ENCODE peak calls at places on chromosomes 6 and 20, in ten cellular contexts. B is GM23248; U is endothelial cell of umbilical vein; G is CD8-positive, alpha-beta memory T cell; N is stomach; L is fibroblast of lung; D is neuronal stem cell; W is NT2/D1; V is heart right ventricle; O is tibial nerve. K is an unnamed sample. For H3K27me3 and H3K9me3, the result is how much of the 10 kb centered on the place peaks cover.

GRCh38 chr20:63033635-63034510 is 27.1 kb upstream of the BHLHE23 start:
- DNase-seq in B (no peak), U (no peak), G (peak), N (no peak), L (no peak), D (no peak), W (no peak), V (peak), O (no peak), K (no peak)

GRCh38 chr20:59837623-59838394 is 95.6 kb downstream of the SYCP2 start:
- DNase-seq in B (no peak), U (no peak), G (no peak), N (no peak), L (no peak), D (no peak), W (no peak), V (no peak), O (no peak), K (no peak)

GRCh38 chr6:3013486-3013885 is 13.8 kb downstream of the NQO2 start:
- DNase-seq in B (peak), U (peak), G (no peak), N (peak), L (peak), D (no peak), W (no peak), V (peak), O (no peak), K (no peak)

GRCh38 chr6:39430968-39431523 is 108.5 kb upstream of the KCNK16 start:
- DNase-seq in B (peak), U (no peak), G (no peak), N (peak), L (no peak), D (no peak), W (no peak), V (peak), O (no peak), K (peak)

GRCh38 chr6:16514249-16514648 is 247.0 kb downstream of the ATXN1 start:
- DNase-seq in B (peak), U (peak), G (no peak), N (no peak), L (peak), D (no peak), W (no peak), V (no peak), O (peak), K (no peak)

GRCh38 chr20:34076952-34077351 is 35.1 kb downstream of the EIF2S2 start:
- DNase-seq in B (no peak), U (no peak), G (no peak), N (no peak), L (no peak), D (no peak), W (no peak), V (no peak), O (no peak), K (no peak)

GRCh38 chr6:158772851-158773371 is 46.3 kb downstream of the EZR start:
- DNase-seq in B (peak), U (no peak), G (peak), N (no peak), L (peak), D (no peak), W (no peak), V (no peak), O (no peak), K (no peak)

GRCh38 chr6:10351678-10352220 is 63.1 kb downstream of the TFAP2A start:
- DNase-seq in B (peak), U (no peak), G (no peak), N (no peak), L (no peak), D (no peak), W (no peak), V (no peak), O (no peak), K (no peak)

GRCh38 chr6:151317206-151317994 is 74.0 kb downstream of the ZBTB2 start:
- DNase-seq in B (peak), U (peak), G (no peak), N (no peak), L (peak), D (no peak), W (no peak), V (no peak), O (no peak), K (no peak)

GRCh38 chr6:1110935-1111334 is 201.0 kb upstream of the FOXQ1 start:
- DNase-seq in B (no peak), U (no peak), G (no peak), N (no peak), L (no peak), D (no peak), W (no peak), V (no peak), O (no peak), K (no peak)

GRCh38 chr6:1111361-1111760 is 200.5 kb upstream of the FOXQ1 start:
- DNase-seq in B (no peak), U (no peak), G (no peak), N (no peak), L (no peak), D (no peak), W (no peak), V (no peak), O (no peak), K (no peak)

GRCh38 chr6:1109134-1109533 is 202.8 kb upstream of the FOXQ1 start:
- DNase-seq in B (no peak), U (no peak), G (no peak), N (no peak), L (no peak), D (no peak), W (no peak), V (no peak), O (no peak), K (no peak)

GRCh38 chr6:1108198-1108597 is 203.7 kb upstream of the FOXQ1 start:
- DNase-seq in B (no peak), U (no peak), G (no peak), N (no peak), L (no peak), D (no peak), W (no peak), V (no peak), O (no peak), K (no peak)

DNA sequence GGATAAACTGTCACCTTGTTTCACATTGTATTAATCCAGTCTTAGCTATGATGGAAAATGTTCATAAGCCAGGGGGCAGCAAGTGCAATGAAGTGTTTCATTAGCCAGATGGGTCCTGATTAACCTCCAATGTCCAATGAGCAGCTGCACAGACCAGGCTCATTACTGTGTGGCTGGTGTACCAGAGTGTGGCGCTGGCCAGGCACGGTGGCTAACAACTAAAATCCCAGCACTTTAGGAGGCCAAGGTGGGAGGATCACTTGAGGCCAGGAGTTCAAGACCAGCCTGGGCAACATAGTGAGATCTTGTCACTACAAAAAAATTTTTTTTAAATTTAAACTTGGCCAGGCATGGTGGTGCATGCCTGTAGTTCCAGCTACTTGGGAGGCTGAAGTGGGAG is 201.7 kb upstream of the FOXQ1 start:
- DNase-seq in B (no peak), U (no peak), G (no peak), N (no peak), L (peak), D (no peak), W (no peak), V (no peak), O (no peak), K (no peak)
- H3K27me3 ChIP-seq in B (under half), U (under half), G (under half), N (under half), L (under half), D (under half), W (under half), V (under half), O (under half), K (under half)

DNA sequence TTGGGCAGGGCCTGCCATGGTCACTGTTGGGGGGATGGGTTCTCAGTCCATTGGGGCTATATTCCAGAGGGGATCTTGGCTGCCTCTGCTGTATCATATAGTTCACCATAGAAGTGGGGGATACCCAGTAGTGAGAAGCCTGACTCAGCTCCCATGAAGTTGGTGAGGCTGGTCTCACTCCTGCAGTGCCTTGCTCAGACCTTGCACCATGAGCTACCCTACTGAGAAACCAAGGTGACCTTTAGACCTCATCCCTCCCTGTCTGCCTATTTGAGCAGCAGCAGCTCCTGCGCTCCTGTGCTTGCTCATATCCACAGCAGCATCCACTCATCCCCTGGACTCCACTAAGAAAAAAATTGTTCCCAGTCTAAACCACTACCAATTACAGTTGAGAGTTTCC is 56.0 kb upstream of the HEY2 start:
- DNase-seq in B (no peak), U (no peak), G (no peak), N (no peak), L (no peak), D (no peak), W (no peak), V (no peak), O (no peak), K (no peak)
- H3K9me3 ChIP-seq in B (under half), U (under half), G (under half), N (under half), L (under half), D (under half), W (under half), V (under half), O (under half), K (under half)

GRCh38 chr6:140415266-140415665 is 1040.8 kb upstream of the CITED2 start:
- DNase-seq in B (no peak), U (no peak), G (no peak), N (no peak), L (no peak), D (no peak), W (no peak), V (no peak), O (no peak), K (no peak)
- H3K27me3 ChIP-seq in B (under half), U (under half), G (under half), N (under half), L (under half), D (under half), W (under half), V (under half), O (under half), K (under half)

GRCh38 chr6:41258196-41258493 is 28.3 kb downstream of the TREM1 start:
- DNase-seq in B (no peak), U (no peak), G (no peak), N (no peak), L (no peak), D (no peak), W (no peak), V (no peak), O (no peak), K (no peak)

GRCh38 chr6:41263267-41263666 is 23.2 kb downstream of the TREM1 start:
- DNase-seq in B (no peak), U (no peak), G (no peak), N (no peak), L (no peak), D (no peak), W (no peak), V (no peak), O (no peak), K (no peak)

GRCh38 chr6:41257369-41258195 is 28.9 kb downstream of the TREM1 start:
- DNase-seq in B (no peak), U (peak), G (no peak), N (peak), L (peak), D (no peak), W (no peak), V (no peak), O (peak), K (no peak)

GRCh38 chr6:41266555-41266954 is 19.9 kb downstream of the TREM1 start:
- DNase-seq in B (no peak), U (no peak), G (no peak), N (no peak), L (no peak), D (no peak), W (no peak), V (no peak), O (no peak), K (no peak)

DNA sequence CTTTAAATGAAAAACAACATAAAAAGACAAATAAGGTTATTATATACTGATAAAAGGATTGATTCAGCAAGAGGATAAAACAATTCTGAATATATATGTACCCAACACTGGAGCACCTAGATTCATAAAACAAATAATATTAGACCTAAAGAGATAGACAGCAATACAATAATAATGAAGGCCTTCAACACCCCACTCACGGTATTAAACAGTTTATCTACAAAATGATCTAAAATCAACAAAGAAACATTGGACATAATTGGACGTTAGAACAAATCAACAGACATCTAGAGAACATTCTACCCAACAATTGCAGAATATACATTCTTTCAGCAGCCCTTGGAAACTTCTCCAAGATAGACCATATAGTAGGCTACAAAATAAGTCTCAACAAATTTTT is 24.1 kb downstream of the TREM1 start:
- DNase-seq in B (no peak), U (no peak), G (no peak), N (no peak), L (no peak), D (no peak), W (no peak), V (no peak), O (no peak), K (no peak)
- H3K9me3 ChIP-seq in B (under half), U (under half), G (under half), N (under half), L (under half), D (under half), W (under half), V (under half), O (under half), K (under half)

DNA sequence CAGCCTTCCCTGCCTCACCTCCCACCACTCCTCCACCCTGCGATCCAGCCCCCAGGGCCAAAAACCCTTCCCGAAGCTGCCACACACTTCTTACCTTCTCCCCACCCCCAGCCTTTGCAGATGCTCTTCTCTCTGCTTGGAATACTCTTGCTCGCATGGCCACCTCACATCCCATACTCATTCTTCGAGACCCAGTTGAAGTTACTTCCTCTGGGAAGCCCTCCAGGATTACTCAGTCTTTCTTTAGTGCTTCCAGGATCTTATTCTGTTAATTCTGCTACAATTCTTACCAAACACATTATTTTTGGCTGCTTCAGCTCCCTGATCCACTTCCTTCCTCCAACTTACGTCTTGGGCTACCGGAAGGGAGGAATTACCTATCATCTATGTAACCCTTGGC is 54.3 kb downstream of the CD40 start:
- DNase-seq in B (no peak), U (no peak), G (no peak), N (no peak), L (no peak), D (no peak), W (no peak), V (no peak), O (no peak), K (no peak)
- H3K27me3 ChIP-seq in B (under half), U (under half), G (under half), N (half or more), L (under half), D (under half), W (under half), V (under half), O (under half), K (under half)

GRCh38 chr6:167226791-167227190 is 64.3 kb upstream of the UNC93A start:
- DNase-seq in B (no peak), U (no peak), G (no peak), N (no peak), L (no peak), D (no peak), W (no peak), V (no peak), O (no peak), K (no peak)

GRCh38 chr6:167219967-167220512 is 62.3 kb upstream of the GPR31 start:
- DNase-seq in B (no peak), U (no peak), G (no peak), N (no peak), L (no peak), D (no peak), W (no peak), V (no peak), O (no peak), K (no peak)

GRCh38 chr6:167225903-167226508 is 65.1 kb upstream of the UNC93A start:
- DNase-seq in B (no peak), U (peak), G (no peak), N (no peak), L (no peak), D (no peak), W (no peak), V (no peak), O (no peak), K (no peak)

GRCh38 chr6:167221408-167222201 is 63.8 kb upstream of the GPR31 start:
- DNase-seq in B (no peak), U (no peak), G (no peak), N (no peak), L (no peak), D (no peak), W (no peak), V (no peak), O (no peak), K (no peak)
- H3K9me3 ChIP-seq in B (under half), U (under half), G (under half), N (under half), L (under half), D (under half), W (under half), V (under half), O (under half), K (under half)

DNA sequence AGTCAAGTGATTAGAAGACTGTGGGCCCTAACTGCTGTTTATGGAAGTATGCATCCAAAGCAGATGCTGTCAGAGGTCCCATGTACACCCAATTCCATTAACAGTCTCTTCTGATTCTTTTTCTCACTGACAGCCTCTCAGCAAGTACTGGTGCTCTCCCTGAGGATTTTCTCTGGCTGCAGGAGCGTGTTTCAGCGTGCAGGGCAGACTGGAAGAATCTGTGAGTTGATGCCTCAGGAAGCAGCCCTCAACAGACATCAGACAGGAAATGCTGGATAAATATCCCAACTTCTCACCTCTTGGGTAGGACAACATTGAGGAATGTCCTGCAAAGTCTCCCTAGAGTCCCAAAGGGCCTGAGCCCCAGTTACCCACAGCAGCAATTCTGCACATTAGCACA is 40.8 kb downstream of the ANKEF1 start:
- DNase-seq in B (no peak), U (peak), G (no peak), N (no peak), L (no peak), D (no peak), W (no peak), V (no peak), O (no peak), K (no peak)
- H3K27me3 ChIP-seq in B (under half), U (under half), G (under half), N (under half), L (under half), D (under half), W (under half), V (under half), O (under half), K (under half)

GRCh38 chr6:169977434-169978265 is 226.2 kb downstream of the ERMARD start:
- DNase-seq in B (no peak), U (no peak), G (peak), N (no peak), L (no peak), D (no peak), W (no peak), V (no peak), O (no peak), K (no peak)

GRCh38 chr6:169974663-169975062 is 223.2 kb downstream of the ERMARD start:
- DNase-seq in B (no peak), U (no peak), G (peak), N (no peak), L (no peak), D (no peak), W (no peak), V (peak), O (no peak), K (no peak)

GRCh38 chr6:169975286-169975685 is 223.9 kb downstream of the ERMARD start:
- DNase-seq in B (no peak), U (no peak), G (no peak), N (no peak), L (no peak), D (no peak), W (no peak), V (peak), O (no peak), K (peak)

GRCh38 chr6:169976301-169977081 is 225.1 kb downstream of the ERMARD start:
- DNase-seq in B (peak), U (peak), G (peak), N (no peak), L (no peak), D (no peak), W (no peak), V (no peak), O (no peak), K (peak)

DNA sequence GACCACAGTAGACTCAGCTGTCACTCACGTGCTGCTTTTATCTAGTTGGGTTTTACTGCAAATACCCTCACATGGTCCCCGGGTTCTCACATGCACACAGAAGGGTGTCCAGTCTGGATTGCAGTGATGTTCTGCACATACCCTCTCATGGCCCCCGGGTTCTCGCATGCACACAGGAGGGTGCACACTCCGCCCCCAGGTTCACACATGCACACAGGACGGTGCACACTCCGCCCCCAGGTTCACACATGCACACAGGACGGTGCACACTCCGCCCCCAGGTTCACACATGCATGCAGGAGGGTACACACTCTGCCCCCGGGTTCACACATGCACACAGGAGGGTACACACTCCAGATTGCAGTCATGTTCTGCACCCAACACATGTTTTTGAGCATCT is 224.3 kb downstream of the ERMARD start:
- DNase-seq in B (no peak), U (no peak), G (peak), N (no peak), L (no peak), D (no peak), W (no peak), V (no peak), O (no peak), K (no peak)
- H3K9me3 ChIP-seq in B (under half), U (under half), G (under half), N (under half), L (under half), D (under half), W (under half), V (under half), O (under half), K (under half)

GRCh38 chr20:3755269-3755668 is 12.3 kb downstream of the ADISSP start:
- DNase-seq in B (no peak), U (no peak), G (no peak), N (no peak), L (no peak), D (no peak), W (no peak), V (no peak), O (no peak), K (no peak)

GRCh38 chr20:3753098-3753497 is 14.5 kb downstream of the ADISSP start:
- DNase-seq in B (peak), U (peak), G (peak), N (peak), L (peak), D (peak), W (peak), V (no peak), O (peak), K (peak)

GRCh38 chr20:3753501-3754257 is 13.9 kb downstream of the ADISSP start:
- DNase-seq in B (peak), U (no peak), G (no peak), N (no peak), L (no peak), D (no peak), W (no peak), V (peak), O (no peak), K (no peak)

GRCh38 chr20:3755814-3756480 is 11.6 kb downstream of the ADISSP start:
- DNase-seq in B (no peak), U (no peak), G (no peak), N (no peak), L (no peak), D (no peak), W (no peak), V (no peak), O (no peak), K (no peak)

DNA sequence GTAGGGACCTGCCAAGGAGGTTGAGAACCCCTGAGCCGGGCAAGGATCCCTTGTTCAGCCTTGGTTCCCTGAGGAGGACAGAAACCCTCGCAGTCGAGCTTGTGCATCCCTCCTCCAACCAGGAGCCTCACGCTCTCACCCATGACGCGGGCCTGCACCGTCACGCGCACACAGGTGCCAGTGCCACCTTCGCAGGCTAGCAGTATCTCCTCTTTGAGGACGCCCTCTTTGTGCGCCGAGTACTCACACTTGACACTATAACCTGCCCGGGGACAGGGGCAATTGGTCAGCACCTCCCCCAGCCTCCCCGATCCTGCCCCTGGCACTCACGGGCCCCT is 13.3 kb downstream of the ADISSP start:
- DNase-seq in B (no peak), U (no peak), G (no peak), N (no peak), L (no peak), D (no peak), W (no peak), V (no peak), O (no peak), K (no peak)
- H3K27me3 ChIP-seq in B (under half), U (under half), G (under half), N (under half), L (under half), D (under half), W (under half), V (under half), O (under half), K (under half)

K was measured in ascending aorta.